ENCODE peak calls at places on chromosomes 5 and 9, in six cellular contexts. N is K562, D is GM12878, Y is HepG2, T is H1, W is GM23338. V is an unnamed sample.

GRCh38 chr5:147101654-147102053 is 133.2 kb upstream of the STK32A start:
- DNase-seq in Y (no peak), W (no peak), D (no peak), T (no peak), N (no peak), V (no peak)

GRCh38 chr9:110579763-110580255 is 268 bp upstream of the SVEP1 start:
- DNase-seq in W (peak), N (no peak), Y (no peak), D (no peak), T (no peak), V (peak)

GRCh38 chr5:115758356-115758755 is 58.1 kb downstream of the CDO1 start:
- DNase-seq in Y (no peak), N (no peak), T (no peak), W (no peak), D (peak), V (no peak)

GRCh38 chr5:141877478-141878185 is 578 bp downstream of the PCDH1 start:
- DNase-seq in Y (no peak), N (no peak), T (no peak), D (no peak), W (no peak), V (no peak)

GRCh38 chr5:112119969-112120368 is 299.1 kb downstream of the EPB41L4A start:
- DNase-seq in W (no peak), D (no peak), N (no peak), T (no peak), Y (no peak), V (no peak)

GRCh38 chr5:89407053-89407452 is 524.1 kb upstream of the MEF2C start:
- DNase-seq in D (no peak), W (peak), T (no peak), N (no peak), Y (no peak), V (no peak)

GRCh38 chr5:81749562-81750307 is 1.2 kb downstream of the SSBP2 start:
- DNase-seq in W (peak), N (peak), D (peak), T (no peak), Y (no peak), V (peak)

GRCh38 chr9:126956929-126957686 is 42.5 kb downstream of the RALGPS1 start:
- DNase-seq in T (no peak), W (peak), Y (no peak), D (no peak), N (peak), V (no peak)

GRCh38 chr5:107743357-107744000 is 72.7 kb upstream of the EFNA5 start:
- DNase-seq in T (no peak), N (no peak), Y (no peak), D (no peak), W (no peak), V (no peak)

GRCh38 chr5:115372121-115372520 is 75.7 kb upstream of the CCDC112 start:
- DNase-seq in Y (no peak), W (no peak), D (no peak), T (no peak), N (no peak), V (no peak)

GRCh38 chr9:124281934-124282351 is 24.2 kb downstream of the NEK6 start:
- DNase-seq in D (no peak), Y (peak), T (no peak), N (no peak), W (no peak), V (no peak)

GRCh38 chr5:122741681-122742080 is 33.2 kb upstream of the SNX2 start:
- DNase-seq in Y (no peak), T (no peak), W (no peak), D (no peak), N (no peak), V (no peak)

GRCh38 chr5:14145356-14146334 is 2.5 kb downstream of the TRIO start:
- DNase-seq in Y (no peak), N (no peak), T (no peak), W (no peak), D (no peak), V (no peak)

GRCh38 chr5:65198777-65199120 is 283.0 kb downstream of the ADAMTS6 start:
- DNase-seq in W (no peak), Y (peak), N (no peak), T (no peak), D (no peak), V (no peak)

GRCh38 chr9:86754581-86754980 is 192.7 kb downstream of the GAS1 start:
- DNase-seq in W (no peak), T (no peak), D (no peak), N (no peak), Y (no peak), V (no peak)

GRCh38 chr5:82329393-82329792 is 51.2 kb upstream of the RPS23 start:
- DNase-seq in W (no peak), D (no peak), T (no peak), Y (no peak), N (no peak), V (no peak)

GRCh38 chr9:133690111-133690561 is 48.0 kb downstream of the SARDH start:
- DNase-seq in Y (no peak), W (no peak), N (no peak), T (no peak), D (no peak), V (no peak)
- TF ChIP-seq CREB1 in Y (no peak), W (no peak), N (no peak), T (no peak), D (no peak), V (no peak)

GRCh38 chr5:77087484-77088291 is 603 bp upstream of the ZBED3 start:
- DNase-seq in W (peak), T (no peak), N (no peak), D (no peak), Y (peak), V (peak)
- TF ChIP-seq CREB1 in W (no peak), T (no peak), N (no peak), D (no peak), Y (no peak), V (no peak)

DNA sequence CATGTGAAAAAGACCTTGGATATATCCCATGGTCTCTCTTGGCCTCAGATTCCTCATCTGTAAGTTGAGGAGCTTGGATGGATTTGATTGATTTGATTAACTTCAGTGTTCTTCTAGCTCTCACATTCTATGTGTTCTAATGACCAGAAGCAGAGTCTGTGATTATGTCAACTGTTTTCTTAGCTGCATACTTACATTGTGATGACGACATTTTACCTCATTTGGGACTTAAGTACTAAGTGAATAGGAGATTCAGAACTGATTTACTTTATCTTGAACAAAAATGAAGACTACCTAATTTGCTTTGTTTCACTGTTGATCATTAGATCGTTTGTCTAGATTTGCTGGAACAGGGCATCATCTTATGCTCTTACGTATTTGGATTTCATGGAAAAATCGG is 427.7 kb downstream of the SH3GL2 start:
- DNase-seq in N (no peak), D (no peak), Y (no peak), T (no peak), W (no peak), V (no peak)
- TF ChIP-seq CREB1 in N (no peak), D (no peak), Y (peak), T (no peak), W (no peak), V (no peak)

GRCh38 chr9:34139477-34140146 is 13.1 kb upstream of the DCAF12 start:
- DNase-seq in T (no peak), D (no peak), W (peak), Y (peak), N (peak), V (no peak)
- TF ChIP-seq CREB1 in T (no peak), D (no peak), W (no peak), Y (no peak), N (no peak), V (no peak)

GRCh38 chr9:78676623-78677022 is 379.7 kb downstream of the PSAT1 start:
- DNase-seq in W (no peak), D (no peak), N (no peak), T (no peak), Y (no peak), V (no peak)
- TF ChIP-seq CREB1 in W (no peak), D (no peak), N (no peak), T (no peak), Y (no peak), V (no peak)

GRCh38 chr9:69081261-69081660 is 45.7 kb downstream of the FXN start:
- DNase-seq in W (no peak), Y (no peak), N (no peak), T (no peak), D (no peak), V (no peak)

GRCh38 chr9:69076550-69076949 is 41.0 kb downstream of the FXN start:
- DNase-seq in W (no peak), D (no peak), T (no peak), Y (no peak), N (no peak), V (no peak)

GRCh38 chr9:69078069-69078468 is 42.5 kb downstream of the FXN start:
- DNase-seq in D (no peak), Y (no peak), W (no peak), T (no peak), N (no peak), V (no peak)

GRCh38 chr9:69078581-69078980 is 43.0 kb downstream of the FXN start:
- DNase-seq in T (no peak), Y (no peak), W (no peak), D (no peak), N (no peak), V (no peak)

DNA sequence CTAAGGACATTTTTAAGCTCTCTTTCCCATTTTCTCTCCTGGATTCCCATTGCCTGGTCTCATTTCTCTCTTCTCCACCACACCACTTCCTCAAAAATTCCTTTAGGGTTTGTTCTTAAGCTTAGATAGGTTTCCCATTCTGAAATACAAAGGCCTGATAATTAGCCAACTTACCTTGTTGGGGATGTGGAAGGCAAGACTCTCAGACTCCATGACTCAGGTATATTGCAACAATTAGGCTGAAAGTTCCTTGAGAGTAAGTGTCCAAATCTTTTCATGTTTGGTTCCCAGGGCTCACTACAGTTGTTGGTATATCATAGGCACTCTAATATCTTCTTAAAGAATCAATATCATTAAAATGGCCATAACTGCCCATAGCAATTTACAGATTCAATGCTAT is 43.6 kb downstream of the FXN start:
- DNase-seq in T (no peak), Y (no peak), D (no peak), N (no peak), W (no peak), V (no peak)
- TF ChIP-seq CREB1 in T (no peak), Y (no peak), D (no peak), N (no peak), W (no peak), V (no peak)

GRCh38 chr9:35277649-35278359 is 116.0 kb downstream of the UNC13B start:
- DNase-seq in N (no peak), W (no peak), T (no peak), Y (no peak), D (no peak), V (no peak)
- TF ChIP-seq CREB1 in N (no peak), W (no peak), T (no peak), Y (no peak), D (no peak), V (no peak)

GRCh38 chr5:40877371-40877988 is 31.8 kb upstream of the C7 start:
- DNase-seq in D (no peak), Y (no peak), W (no peak), T (no peak), N (no peak), V (no peak)

GRCh38 chr5:40873481-40873880 is 32.3 kb downstream of the CARD6 start:
- DNase-seq in N (no peak), T (no peak), Y (no peak), W (no peak), D (no peak), V (no peak)

GRCh38 chr5:40882291-40882690 is 27.0 kb upstream of the C7 start:
- DNase-seq in T (no peak), D (no peak), N (no peak), W (no peak), Y (no peak), V (no peak)

GRCh38 chr5:40875958-40876357 is 33.3 kb upstream of the C7 start:
- DNase-seq in Y (no peak), D (no peak), N (no peak), T (no peak), W (no peak), V (no peak)

GRCh38 chr5:40879163-40879942 is 29.9 kb upstream of the C7 start:
- DNase-seq in N (peak), T (no peak), D (no peak), W (peak), Y (peak), V (no peak)
- TF ChIP-seq CREB1 in N (no peak), T (no peak), D (no peak), W (no peak), Y (no peak), V (no peak)

GRCh38 chr9:136722969-136723356 is 10.6 kb downstream of the DIPK1B start:
- DNase-seq in Y (no peak), N (no peak), T (no peak), W (no peak), D (no peak), V (no peak)
- TF ChIP-seq CREB1 in Y (no peak), N (peak), T (no peak), W (no peak), D (no peak), V (no peak)

V was measured in WTC11.